ENCODE peak calls at places on chromosome 22, in four cellular contexts. E, O, U and B are unnamed samples.

GRCh38 chr22:40216041-40216756 is 38.5 kb downstream of the TNRC6B start:
- DNase-seq in U (no peak), O (peak; percentile 51), E (peak; percentile 58), B (no peak)

GRCh38 chr22:32355760-32356159 is 1.9 kb upstream of the RFPL3 start:
- DNase-seq in U (no peak), O (no peak), E (no peak), B (no peak)

GRCh38 chr22:49826603-49827306 is 918 bp downstream of the BRD1 start:
- DNase-seq in E (no peak), U (no peak), O (peak; percentile 47), B (no peak)

GRCh38 chr22:21624120-21624879 is 5.5 kb downstream of the YDJC start:
- DNase-seq in O (peak; percentile 60), U (no peak), E (peak; percentile 47), B (no peak)

GRCh38 chr22:45709004-45709739 is 37.5 kb downstream of the ATXN10 start:
- DNase-seq in U (no peak), E (no peak), O (peak; percentile 18), B (no peak)

GRCh38 chr22:42308887-42309468 is 38.5 kb upstream of the TCF20 start:
- DNase-seq in O (no peak), E (no peak), U (no peak), B (no peak)

GRCh38 chr22:41001722-41002122 is 50.5 kb downstream of the RBX1 start:
- DNase-seq in O (no peak), E (no peak), U (no peak), B (no peak)

GRCh38 chr22:27846910-27847309 is 45.4 kb upstream of the MN1 start:
- DNase-seq in E (no peak), O (no peak), U (no peak), B (no peak)

GRCh38 chr22:17366830-17367229 is 2.4 kb upstream of the CECR2 start:
- DNase-seq in O (peak; percentile 54), E (peak; percentile 49), U (no peak), B (no peak)

GRCh38 chr22:38228873-38229740 is 27.3 kb downstream of the MAFF start:
- DNase-seq in O (no peak), E (no peak), U (peak; percentile 78), B (no peak)

GRCh38 chr22:36858966-36859365 is 1.8 kb upstream of the NCF4 start:
- DNase-seq in O (no peak), E (no peak), U (no peak), B (no peak)

GRCh38 chr22:21942939-21943338 is 9.7 kb downstream of the PPM1F start:
- DNase-seq in U (no peak), O (no peak), E (peak; percentile 92), B (no peak)

GRCh38 chr22:47044722-47045545 is 282.5 kb downstream of the TBC1D22A start:
- DNase-seq in E (no peak), U (no peak), O (no peak), B (no peak)

GRCh38 chr22:49962751-49963646 is 2.4 kb downstream of the PIM3 start:
- DNase-seq in O (no peak), U (peak; percentile 62), E (no peak), B (no peak)

GRCh38 chr22:44824271-44824670 is 71.9 kb downstream of the ARHGAP8 start:
- DNase-seq in E (no peak), O (no peak), U (no peak), B (no peak)

GRCh38 chr22:21698430-21699329 is 32.9 kb downstream of the PPIL2 start:
- DNase-seq in O (no peak), U (no peak), E (no peak), B (no peak)

GRCh38 chr22:38219644-38220043 is 17.9 kb downstream of the MAFF start:
- DNase-seq in O (no peak), U (no peak), E (no peak), B (no peak)

GRCh38 chr22:49997221-49997599 is 15.4 kb downstream of the IL17REL start:
- DNase-seq in U (no peak), E (no peak), O (peak; percentile 8), B (no peak)

GRCh38 chr22:40764743-40765441 is 54.3 kb downstream of the SLC25A17 start:
- DNase-seq in U (no peak), E (no peak), O (peak; percentile 36), B (peak; percentile 68)

GRCh38 chr22:44455963-44456358 is 42.1 kb downstream of the RTL6 start:
- DNase-seq in E (no peak), U (no peak), O (peak; percentile 39), B (no peak)